ENCODE peak calls at places on chromosomes 3 and 15, in four cellular contexts. V, O, H and E are unnamed samples.

GRCh38 chr3:69695443-69695842 is 43.8 kb upstream of the MITF start:
- DNase-seq in V (no peak), O (no peak), H (no peak), E (no peak)

GRCh38 chr3:49803464-49804140 is 541 bp downstream of the INKA1 start:
- DNase-seq in V (peak; percentile 76), H (peak; percentile 84), O (peak; percentile 12), E (peak; percentile 58)

GRCh38 chr15:67422296-67422695 is 98.6 kb upstream of the C15orf61 start:
- DNase-seq in O (no peak), V (no peak), H (no peak), E (peak; percentile 8)

GRCh38 chr3:39812537-39812936 is 3.1 kb downstream of the MYRIP start:
- DNase-seq in V (peak; percentile 60), O (no peak), H (peak; percentile 31), E (no peak)

GRCh38 chr3:178170698-178171535 is 365.3 kb upstream of the KCNMB2 start:
- DNase-seq in V (no peak), O (peak; percentile 95), H (peak; percentile 39), E (no peak)

GRCh38 chr15:66591322-66591862 is 25.6 kb upstream of the LCTL start:
- DNase-seq in O (no peak), H (no peak), V (no peak), E (no peak)

GRCh38 chr3:133522036-133522435 is 51.5 kb upstream of the CDV3 start:
- DNase-seq in V (no peak), H (no peak), O (no peak), E (peak; percentile 25)

GRCh38 chr3:125051715-125052581 is 3.8 kb downstream of the HEG1 start:
- DNase-seq in H (no peak), O (peak; percentile 93), V (peak; percentile 68), E (peak; percentile 19)

GRCh38 chr3:119580148-119580760 is 962 bp downstream of the ADPRH start:
- DNase-seq in O (no peak), H (peak; percentile 22), V (peak; percentile 57), E (peak; percentile 28)

GRCh38 chr15:101326462-101327146 is 31.6 kb upstream of the SNRPA1 start:
- DNase-seq in H (no peak), V (no peak), O (no peak), E (no peak)

GRCh38 chr15:59222906-59223579 is 16.4 kb downstream of the LDHAL6B start:
- DNase-seq in O (no peak), V (no peak), H (no peak), E (no peak)

GRCh38 chr3:54122802-54123537 is 618 bp downstream of the CACNA2D3 start:
- DNase-seq in V (peak; percentile 55), O (no peak), H (peak; percentile 39), E (no peak)

GRCh38 chr3:178277605-178278004 is 258.6 kb upstream of the KCNMB2 start:
- DNase-seq in O (peak; percentile 75), V (no peak), H (no peak), E (no peak)

GRCh38 chr3:55426486-55426885 is 60.6 kb downstream of the WNT5A start:
- DNase-seq in O (peak; percentile 49), V (no peak), H (no peak), E (no peak)

GRCh38 chr3:152289708-152290107 is 21.0 kb downstream of the MBNL1 start:
- DNase-seq in V (no peak), O (no peak), H (no peak), E (no peak)

GRCh38 chr3:134197681-134198261 is 52.9 kb downstream of the RYK start:
- DNase-seq in O (peak; percentile 65), V (peak; percentile 70), H (peak; percentile 48), E (peak; percentile 56)

GRCh38 chr3:16849795-16850194 is 35.0 kb upstream of the PLCL2 start:
- DNase-seq in V (no peak), H (no peak), O (peak; percentile 68), E (no peak)

GRCh38 chr3:99730870-99731269 is 86.8 kb upstream of the CMSS1 start:
- DNase-seq in V (no peak), O (no peak), H (no peak), E (no peak)

GRCh38 chr15:64837502-64837901 is 4.2 kb upstream of the PLEKHO2 start:
- DNase-seq in H (no peak), V (no peak), O (no peak), E (no peak)

GRCh38 chr3:64293121-64293520 is 67.9 kb upstream of the PRICKLE2 start:
- DNase-seq in O (no peak), V (no peak), H (no peak), E (no peak)

GRCh38 chr3:184696643-184697042 is 15.2 kb downstream of the MAGEF1 start:
- DNase-seq in H (peak; percentile 12), V (no peak), O (no peak), E (no peak)

GRCh38 chr3:120077726-120078125 is 16.5 kb downstream of the GSK3B start:
- DNase-seq in H (no peak), O (no peak), V (no peak), E (no peak)

GRCh38 chr3:131794766-131795381 is 239.9 kb downstream of the CPNE4 start:
- DNase-seq in V (peak; percentile 82), O (peak; percentile 34), H (peak; percentile 40), E (peak; percentile 41)

GRCh38 chr3:79086514-79086913 is 681.3 kb downstream of the ROBO1 start:
- DNase-seq in V (peak; percentile 81), H (peak; percentile 34), O (peak; percentile 25), E (peak; percentile 44)

GRCh38 chr3:136734382-136735070 is 17.7 kb downstream of the STAG1 start:
- DNase-seq in H (peak; percentile 24), O (no peak), V (peak; percentile 42), E (no peak)
- TF ChIP-seq CTCF in H (peak; percentile 40), O (no peak), V (peak; percentile 25), E (peak; percentile 68)

GRCh38 chr3:150254199-150254786 is 153.8 kb upstream of the TSC22D2 start:
- DNase-seq in O (peak; percentile 38), V (no peak), H (no peak), E (no peak)
- H2AFZ ChIP-seq in O (no peak overlapping the region), V (peak overlapping the region; percentile 74), H (no peak overlapping the region), E (no peak overlapping the region)

DNA sequence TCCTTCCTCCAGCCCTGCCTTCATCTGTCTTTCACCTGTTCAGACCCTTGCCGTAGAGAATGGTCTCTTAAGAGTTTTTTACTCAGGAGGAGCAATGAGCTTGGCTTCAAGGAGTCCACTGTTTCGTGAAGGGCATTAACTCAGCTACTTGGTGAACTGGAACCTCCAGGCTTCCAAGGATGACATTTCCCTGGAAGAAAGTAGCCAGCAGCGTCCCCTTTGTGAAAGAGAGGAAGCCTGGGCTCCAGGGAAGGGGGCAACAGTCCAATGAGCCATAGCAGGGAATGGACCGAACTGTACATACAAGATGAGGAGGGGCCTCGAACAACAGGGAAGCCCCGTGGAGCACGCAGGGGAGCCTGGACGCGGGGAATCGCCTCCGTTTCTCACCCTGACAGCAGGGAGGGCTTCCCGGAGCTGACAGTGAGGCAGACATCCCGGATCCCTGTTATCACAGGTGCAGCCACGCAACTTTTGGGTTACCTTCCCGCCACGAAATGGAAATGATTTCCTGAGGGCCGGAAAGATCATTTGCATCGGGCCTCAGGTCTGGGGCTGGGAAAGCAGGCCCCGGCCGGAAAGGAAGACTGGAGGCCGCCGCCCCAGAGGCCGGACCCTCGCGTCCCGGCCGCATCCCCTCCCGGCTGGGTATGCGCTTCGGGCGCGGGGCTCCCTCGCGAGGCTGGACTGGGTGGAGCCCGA is 514 bp upstream of the SPINT1 start:
- DNase-seq in O (no peak), H (no peak), V (peak; percentile 17), E (no peak)
- H3K4me3 ChIP-seq in O (peak overlapping the region; percentile 48), H (peak overlapping the region; percentile 44), V (peak overlapping the region; percentile 97), E (peak overlapping the region; percentile 27)

GRCh38 chr3:47890037-47890831 is 87.3 kb downstream of the DHX30 start:
- DNase-seq in H (no peak), V (peak; percentile 53), O (no peak), E (no peak)
- TF ChIP-seq CTCF in H (no peak), V (no peak), O (no peak), E (no peak)

GRCh38 chr3:44414517-44415090 is 62.9 kb downstream of the ZNF445 start:
- DNase-seq in O (no peak), V (no peak), H (no peak), E (no peak)

GRCh38 chr3:44415421-44415820 is 62.0 kb downstream of the ZNF445 start:
- DNase-seq in O (no peak), H (no peak), V (no peak), E (no peak)

GRCh38 chr3:44409640-44410410 is 67.6 kb downstream of the ZNF445 start:
- DNase-seq in O (no peak), V (no peak), H (no peak), E (no peak)

GRCh38 chr3:44411031-44411645 is 66.3 kb downstream of the ZNF445 start:
- DNase-seq in V (no peak), O (no peak), H (no peak), E (no peak)

DNA sequence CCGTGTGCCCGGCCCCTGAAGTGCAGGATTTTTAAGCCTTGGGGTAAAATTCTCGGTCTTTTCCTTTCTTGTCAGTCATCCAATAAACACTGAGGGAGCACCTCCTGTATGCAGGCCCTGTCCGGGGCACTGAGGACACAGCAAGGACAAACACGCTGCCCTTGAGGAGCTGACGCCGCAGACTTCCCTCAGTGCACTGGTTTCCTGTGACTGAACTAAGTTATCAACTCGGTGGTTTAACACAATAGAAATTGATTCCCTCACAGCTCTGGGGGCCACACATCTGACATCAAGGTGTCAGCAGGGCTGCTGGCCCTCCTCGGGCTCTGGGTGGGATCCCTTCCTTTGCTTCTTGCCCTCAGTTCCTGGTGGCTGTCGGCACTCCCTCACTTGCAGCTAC is 65.1 kb downstream of the ZNF445 start:
- DNase-seq in O (no peak), H (no peak), V (no peak), E (no peak)
- H2AFZ ChIP-seq in O (no peak overlapping the region), H (no peak overlapping the region), V (no peak overlapping the region), E (no peak overlapping the region)

DNA sequence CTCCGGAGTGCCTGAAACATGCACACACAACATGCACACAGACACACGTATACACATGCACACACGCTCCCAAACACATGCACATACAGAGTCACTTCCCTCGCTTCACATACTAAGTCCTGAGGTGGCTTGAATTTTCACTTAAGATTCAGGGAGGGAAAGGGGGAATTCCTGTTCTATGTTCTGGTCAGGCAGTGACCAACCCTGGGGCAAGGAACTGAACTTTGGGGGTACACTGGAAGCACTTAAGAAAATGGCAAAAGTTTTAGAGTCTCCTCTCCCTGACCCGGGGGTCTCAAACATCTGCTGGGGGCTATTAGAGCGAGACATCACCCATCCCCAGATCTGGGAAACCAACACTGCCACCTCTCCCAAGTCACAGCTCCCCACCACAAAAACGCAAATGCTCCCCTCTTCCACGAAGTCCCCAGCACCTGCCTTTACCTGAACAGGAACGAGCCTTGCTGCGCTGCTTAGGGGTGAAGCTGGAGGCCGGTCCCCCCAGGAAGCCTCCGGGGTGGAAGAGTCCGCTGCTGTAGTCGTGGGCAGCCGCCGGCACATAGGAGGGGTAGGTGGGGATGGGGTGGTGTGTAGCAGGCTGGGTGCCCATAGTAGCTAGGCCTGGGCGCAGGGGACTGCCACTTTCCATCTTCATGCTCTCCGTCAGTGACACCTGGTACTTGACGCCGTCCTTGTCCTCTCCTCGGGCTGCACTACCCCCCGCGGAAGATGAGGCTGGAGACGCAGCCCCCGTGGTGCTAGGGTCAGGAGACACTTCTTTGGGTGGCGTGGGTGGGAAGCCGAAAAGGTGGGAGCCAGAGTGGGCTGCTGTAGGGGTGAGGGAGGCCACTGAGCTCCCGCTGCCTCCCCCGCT is 7.5 kb downstream of the GATA2 start:
- DNase-seq in V (no peak), H (no peak), O (no peak), E (no peak)
- H3K4me3 ChIP-seq in V (peak overlapping the region; percentile 72), H (peak overlapping the region; percentile 75), O (peak overlapping the region; percentile 15), E (no peak overlapping the region)

GRCh38 chr15:81155375-81156218 is 21.5 kb downstream of the CFAP161 start:
- DNase-seq in O (peak; percentile 22), H (peak; percentile 46), V (peak; percentile 49), E (peak; percentile 62)
- TF ChIP-seq CTCF in O (peak; percentile 55), H (peak; percentile 55), V (peak; percentile 54), E (peak; percentile 81)